ENCODE peak calls at places on chromosome 19, in seven cellular contexts. J is uterus; K is spleen; D is AG04449; O is CD4-positive, alpha-beta T cell; V is MM.1S; T is astrocyte of the spinal cord. G is an unnamed sample.

GRCh38 chr19:49474545-49474930 is 523 bp downstream of the FLT3LG start:
- DNase-seq in V (no peak), J (no peak), K (no peak), D (no peak), T (no peak), O (no peak), G (no peak)

GRCh38 chr19:35267818-35268545 is 780 bp upstream of the USF2 start:
- DNase-seq in T (peak; percentile 60), D (no peak), K (peak; percentile 95), J (peak; percentile 79), O (peak; percentile 55), V (peak; percentile 83), G (peak; percentile 71)

GRCh38 chr19:7191946-7192691 is 102.1 kb downstream of the INSR start:
- DNase-seq in J (no peak), T (no peak), O (peak; percentile 33), K (no peak), V (peak; percentile 86), D (no peak), G (no peak)

GRCh38 chr19:35030257-35031071 is at the start of gene SCN1B:
- DNase-seq in K (peak; percentile 83), J (peak; percentile 70), V (no peak), O (no peak), T (peak; percentile 67), D (no peak), G (peak; percentile 70)

GRCh38 chr19:46173886-46174475 is 25.9 kb downstream of the IGFL2 start:
- DNase-seq in O (no peak), V (no peak), T (no peak), J (no peak), D (no peak), K (no peak), G (no peak)

GRCh38 chr19:2042485-2043268 is 8.4 kb downstream of the MKNK2 start:
- DNase-seq in T (no peak), D (no peak), V (no peak), O (no peak), K (peak; percentile 89), J (peak; percentile 59), G (no peak)

GRCh38 chr19:30690935-30691505 is 318.8 kb downstream of the ZNF536 start:
- DNase-seq in T (no peak), O (no peak), V (no peak), K (no peak), J (no peak), D (no peak), G (no peak)

GRCh38 chr19:2888739-2889224 is 11.9 kb upstream of the ZNF57 start:
- DNase-seq in O (peak; percentile 53), J (peak; percentile 28), K (peak; percentile 91), D (no peak), V (no peak), T (no peak), G (no peak)

GRCh38 chr19:21463449-21464105 is 41.8 kb upstream of the ZNF429 start:
- DNase-seq in K (peak; percentile 74), V (no peak), D (no peak), O (peak; percentile 7), J (no peak), T (peak; percentile 3), G (peak; percentile 53)

DNA sequence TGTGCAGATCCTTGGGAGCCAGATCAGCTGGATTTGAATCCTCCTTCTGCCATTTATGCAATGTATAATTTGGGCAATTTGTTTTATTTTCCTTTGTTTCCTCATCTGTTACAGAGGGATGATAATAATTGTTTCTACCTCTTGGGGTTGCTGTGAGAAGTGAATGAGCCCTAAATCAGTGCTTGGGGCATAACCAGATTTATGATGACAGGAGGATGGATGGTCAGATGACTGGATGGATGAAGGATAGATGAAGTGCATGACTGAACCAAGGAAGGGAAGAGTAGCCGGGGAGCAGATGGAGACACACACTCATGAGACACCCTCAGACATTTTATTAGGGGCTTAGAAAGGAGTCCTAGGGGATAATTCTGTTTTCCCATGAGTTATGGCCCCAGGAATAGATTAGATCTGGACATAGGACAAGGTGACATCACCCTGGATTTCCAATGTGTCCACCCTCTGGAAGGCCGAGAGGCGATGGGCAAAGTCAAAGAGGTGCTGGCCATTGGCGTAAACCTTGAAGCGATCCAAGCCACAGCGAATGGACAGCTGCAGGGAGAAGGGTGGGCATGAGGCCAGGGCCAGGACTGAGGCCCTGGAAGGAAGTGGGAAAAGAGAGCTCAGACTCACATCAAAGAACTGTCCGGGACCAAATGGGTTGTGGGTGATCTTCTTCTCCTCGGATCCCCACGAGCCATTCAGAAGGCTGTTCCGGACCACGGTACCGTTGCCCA is 11.2 kb downstream of the LGALS4 start:
- DNase-seq in J (no peak), T (no peak), O (no peak), K (peak; percentile 47), V (no peak), D (no peak), G (no peak)
- TF ChIP-seq CTCF in J (no peak), T (no peak), O (no peak), K (no peak), V (no peak), D (no peak), G (no peak)

GRCh38 chr19:53868892-53869804 is 1.5 kb downstream of the MYADM start:
- DNase-seq in V (no peak), D (peak; percentile 44), K (peak; percentile 96), T (peak; percentile 94), O (peak; percentile 84), J (peak; percentile 95), G (peak; percentile 88)
- TF ChIP-seq CTCF in V (no peak), D (no peak), K (peak; percentile 80), T (no peak), O (no peak), J (peak; percentile 38), G (no peak)

DNA sequence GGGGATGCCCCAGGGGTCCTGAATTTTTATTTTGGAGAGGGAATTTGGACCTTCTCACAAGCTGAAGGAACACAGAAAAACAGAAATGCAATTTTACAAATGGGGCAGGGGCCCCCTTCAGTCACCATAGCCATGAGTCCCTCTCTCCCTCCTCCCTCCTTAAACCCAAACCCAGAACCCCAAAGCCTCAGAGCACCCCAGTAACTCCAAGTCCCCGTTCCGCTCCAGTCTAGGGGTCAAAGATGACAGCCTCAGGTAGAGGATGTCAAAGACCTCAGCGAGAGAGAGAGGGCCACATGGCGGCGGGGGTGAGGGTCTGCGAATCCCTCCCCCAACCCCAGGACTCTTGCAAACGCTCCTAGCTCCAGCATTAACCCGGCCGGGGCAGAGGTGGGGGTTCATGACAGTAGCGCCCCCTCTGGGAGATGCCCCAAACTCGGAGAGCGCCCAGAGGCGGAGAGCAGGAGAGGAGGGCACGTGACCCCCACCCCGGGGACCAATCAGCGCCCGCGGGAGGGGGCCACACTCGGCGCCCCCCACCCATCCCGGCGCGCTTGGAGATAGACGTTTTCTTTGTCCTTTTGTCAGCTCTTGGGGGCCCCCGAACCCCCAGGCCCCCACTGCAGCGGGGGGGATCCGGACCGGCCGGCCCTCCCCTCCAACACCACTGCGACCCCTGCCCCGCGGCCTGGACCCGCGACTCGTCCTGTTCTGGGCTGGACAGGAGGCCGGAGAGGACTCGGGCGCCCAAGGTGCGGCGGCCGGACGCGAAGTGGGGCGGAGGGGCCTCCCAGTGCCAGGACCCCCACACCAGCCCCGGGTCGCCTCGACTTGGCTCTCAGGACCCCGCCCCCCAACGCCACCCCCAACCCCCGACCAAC is 20.8 kb upstream of the SEMA6B start:
- DNase-seq in D (no peak), O (no peak), J (no peak), T (no peak), K (no peak), V (no peak), G (no peak)
- TF ChIP-seq CTCF in D (peak; percentile 31), O (no peak), J (no peak), T (peak; percentile 31), K (no peak), V (no peak), G (no peak)

DNA sequence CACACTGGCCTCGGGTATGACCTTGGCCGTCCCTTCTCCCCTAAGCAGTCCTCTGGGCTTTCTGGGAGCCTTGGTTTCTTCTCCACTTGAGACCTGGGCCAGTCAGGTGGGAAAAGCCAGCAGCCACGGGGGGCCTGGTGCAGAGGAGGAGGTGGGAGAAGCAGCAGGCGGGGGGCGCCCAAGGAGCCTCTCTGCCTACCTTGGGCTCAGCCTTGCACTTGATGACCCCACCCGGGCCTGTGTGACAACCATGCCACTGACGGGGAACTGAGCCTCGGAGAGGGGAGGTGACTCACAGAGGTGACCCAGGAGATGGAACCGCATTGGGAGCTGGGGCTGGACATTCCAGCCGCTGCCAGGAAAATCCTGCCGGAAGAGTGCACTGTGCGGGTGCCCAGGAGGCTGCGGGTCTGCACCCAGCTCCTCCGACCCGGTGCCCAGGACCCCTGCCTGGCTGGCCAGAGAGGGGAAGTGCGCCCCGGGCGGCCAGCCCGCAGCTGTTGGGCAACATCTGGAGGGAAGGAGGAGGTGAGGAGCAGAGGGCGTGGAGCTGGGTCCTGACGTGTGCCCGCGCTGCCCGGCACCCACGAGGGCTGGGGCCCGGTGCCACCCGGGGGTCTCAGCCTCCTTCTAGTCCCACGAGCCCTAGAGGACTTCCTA is 23.4 kb upstream of the SLC7A10 start:
- DNase-seq in O (no peak), T (no peak), J (no peak), V (no peak), K (peak; percentile 92), D (no peak), G (no peak)
- TF ChIP-seq CTCF in O (no peak), T (no peak), J (no peak), V (no peak), K (peak; percentile 18), D (no peak), G (no peak)

DNA sequence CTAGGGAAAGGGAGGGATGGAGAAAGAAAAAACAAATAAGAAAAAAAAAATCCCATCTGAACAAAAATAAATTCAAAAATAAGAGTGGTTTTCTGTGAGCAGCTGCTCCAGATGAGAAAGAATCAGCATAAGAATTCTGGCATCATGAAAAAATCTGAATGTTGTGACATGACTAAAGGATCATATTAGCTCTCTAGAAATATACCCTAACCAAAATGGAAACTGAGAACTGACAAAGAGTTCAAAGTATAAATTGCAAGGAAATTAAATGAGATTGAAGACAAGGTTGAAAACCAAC is 579.0 kb downstream of the UQCRFS1 start:
- DNase-seq in V (no peak), O (no peak), J (no peak), D (no peak), T (no peak), K (no peak), G (no peak)
- TF ChIP-seq CTCF in V (no peak), O (no peak), J (no peak), D (no peak), T (no peak), K (peak; percentile 26), G (peak; percentile 49)

G was measured in endothelial cell.